ENCODE peak calls at places on chromosomes 2 and 18, in six cellular contexts. B, M, X, S, N and K are unnamed samples.

GRCh38 chr2:99662761-99663341 is 173.0 kb upstream of the REV1 start:
- DNase-seq in B (peak), M (peak), X (peak), S (no peak), N (peak), K (no peak)

GRCh38 chr2:6186332-6187100 is 494.3 kb downstream of the SOX11 start:
- DNase-seq in B (peak), M (no peak), X (peak), S (no peak), N (no peak), K (no peak)

GRCh38 chr2:233430651-233431050 is 76.4 kb downstream of the DGKD start:
- DNase-seq in B (no peak), M (no peak), X (no peak), S (no peak), N (no peak), K (no peak)

GRCh38 chr18:32480581-32480980 is 9.9 kb upstream of the GAREM1 start:
- DNase-seq in B (no peak), M (no peak), X (no peak), S (no peak), N (no peak), K (no peak)

GRCh38 chr2:233966388-233966787 is 49.2 kb downstream of the TRPM8 start:
- DNase-seq in B (peak), M (no peak), X (no peak), S (no peak), N (no peak), K (no peak)

GRCh38 chr2:197599285-197599965 is 76.0 kb downstream of the RFTN2 start:
- DNase-seq in B (peak), M (peak), X (no peak), S (no peak), N (no peak), K (no peak)

GRCh38 chr2:119766944-119767343 is 7.2 kb downstream of the PTPN4 start:
- DNase-seq in B (no peak), M (no peak), X (no peak), S (no peak), N (no peak), K (no peak)

GRCh38 chr18:10188971-10189810 is 265.2 kb upstream of the APCDD1 start:
- DNase-seq in B (peak), M (no peak), X (no peak), S (no peak), N (no peak), K (no peak)

GRCh38 chr2:172977330-172978052 is 98.2 kb upstream of the MAP3K20 start:
- DNase-seq in B (no peak), M (peak), X (no peak), S (no peak), N (no peak), K (no peak)

GRCh38 chr2:156320491-156320896 is 12.0 kb downstream of the NR4A2 start:
- DNase-seq in B (no peak), M (no peak), X (no peak), S (no peak), N (peak), K (no peak)

GRCh38 chr18:21241224-21242131 is 554 bp upstream of the GREB1L start:
- DNase-seq in B (no peak), M (no peak), X (no peak), S (no peak), N (no peak), K (no peak)

GRCh38 chr2:143835481-143835880 is 684.4 kb downstream of the ZEB2 start:
- DNase-seq in B (no peak), M (no peak), X (no peak), S (no peak), N (no peak), K (no peak)

GRCh38 chr2:37874470-37874869 is 50.6 kb upstream of the RMDN2 start:
- DNase-seq in B (no peak), M (no peak), X (no peak), S (no peak), N (no peak), K (no peak)

GRCh38 chr18:36132756-36133155 is 3.1 kb downstream of the ELP2 start:
- DNase-seq in B (no peak), M (no peak), X (no peak), S (no peak), N (no peak), K (no peak)

GRCh38 chr18:3217930-3218647 is 1.7 kb downstream of the MYOM1 start:
- DNase-seq in B (no peak), M (peak), X (peak), S (no peak), N (no peak), K (no peak)

GRCh38 chr2:109182426-109182825 is 53.4 kb downstream of the SH3RF3 start:
- DNase-seq in B (no peak), M (no peak), X (no peak), S (no peak), N (no peak), K (no peak)

GRCh38 chr2:240899468-240899865 is 3.5 kb upstream of the MAB21L4 start:
- DNase-seq in B (no peak), M (no peak), X (no peak), S (no peak), N (no peak), K (no peak)

GRCh38 chr2:192558637-192559036 is 363.9 kb upstream of the TMEFF2 start:
- DNase-seq in B (no peak), M (no peak), X (no peak), S (no peak), N (no peak), K (no peak)

GRCh38 chr2:98607741-98608117 is 583 bp downstream of the COA5 start:
- DNase-seq in B (no peak), M (no peak), X (peak), S (no peak), N (no peak), K (no peak)

GRCh38 chr2:66555511-66556324 is 120.8 kb downstream of the MEIS1 start:
- DNase-seq in B (no peak), M (no peak), X (no peak), S (no peak), N (no peak), K (no peak)

GRCh38 chr2:239167766-239168444 is 232.9 kb downstream of the HDAC4 start:
- DNase-seq in B (no peak), M (no peak), X (no peak), S (no peak), N (peak), K (no peak)

GRCh38 chr18:55699233-55699765 is 111.3 kb upstream of the TCF4 start:
- DNase-seq in B (peak), M (no peak), X (no peak), S (no peak), N (no peak), K (no peak)

GRCh38 chr2:128321421-128321775 is 2.7 kb upstream of the HS6ST1 start:
- DNase-seq in B (no peak), M (no peak), X (no peak), S (no peak), N (no peak), K (no peak)

GRCh38 chr2:19256239-19256638 is 102.2 kb downstream of the OSR1 start:
- DNase-seq in B (peak), M (peak), X (peak), S (no peak), N (no peak), K (no peak)

GRCh38 chr2:240623531-240624010 is 1.7 kb upstream of the GPR35 start:
- DNase-seq in B (no peak), M (no peak), X (no peak), S (no peak), N (peak), K (no peak)

GRCh38 chr18:26621161-26622026 is 73.0 kb upstream of the KCTD1 start:
- DNase-seq in B (peak), M (no peak), X (peak), S (no peak), N (peak), K (peak)

GRCh38 chr2:1738646-1739302 is 5.5 kb downstream of the PXDN start:
- DNase-seq in B (peak), M (no peak), X (no peak), S (no peak), N (no peak), K (no peak)

GRCh38 chr18:50179465-50179864 is 15.5 kb downstream of the MYO5B start:
- DNase-seq in B (no peak), M (no peak), X (no peak), S (no peak), N (no peak), K (no peak)

GRCh38 chr2:177537241-177537640 is 144.7 kb downstream of the AGPS start:
- DNase-seq in B (no peak), M (no peak), X (no peak), S (no peak), N (no peak), K (no peak)

GRCh38 chr18:22193466-22193865 is 24.1 kb downstream of the GATA6 start:
- DNase-seq in B (no peak), M (no peak), X (no peak), S (no peak), N (no peak), K (no peak)

GRCh38 chr2:179898873-179899272 is 37.5 kb upstream of the ZNF385B start:
- DNase-seq in B (peak), M (peak), X (peak), S (no peak), N (no peak), K (no peak)

GRCh38 chr2:183032200-183032794 is 6.0 kb downstream of the NCKAP1 start:
- DNase-seq in B (no peak), M (no peak), X (no peak), S (no peak), N (no peak), K (no peak)

GRCh38 chr2:206045251-206045650 is 40.7 kb downstream of the INO80D start:
- DNase-seq in B (peak), M (no peak), X (no peak), S (no peak), N (no peak), K (no peak)

GRCh38 chr2:36478999-36479398 is 119.0 kb downstream of the FEZ2 start:
- DNase-seq in B (no peak), M (no peak), X (no peak), S (no peak), N (no peak), K (no peak)

GRCh38 chr2:129930451-129930850 is 49.0 kb upstream of the RAB6C start:
- DNase-seq in B (peak), M (no peak), X (no peak), S (no peak), N (no peak), K (no peak)

GRCh38 chr2:216215991-216216390 is 106.8 kb downstream of the XRCC5 start:
- DNase-seq in B (peak), M (no peak), X (no peak), S (no peak), N (no peak), K (no peak)

GRCh38 chr2:30367232-30368070 is 79.6 kb upstream of the LCLAT1 start:
- DNase-seq in B (peak), M (no peak), X (no peak), S (no peak), N (no peak), K (no peak)

GRCh38 chr2:14072338-14072737 is 560.2 kb upstream of the LRATD1 start:
- DNase-seq in B (no peak), M (no peak), X (peak), S (no peak), N (no peak), K (no peak)

GRCh38 chr2:110660558-110660957 is 17.3 kb downstream of the BUB1 start:
- DNase-seq in B (no peak), M (no peak), X (no peak), S (no peak), N (no peak), K (no peak)